ENCODE peak calls at places on chromosome 22, in four cellular contexts. O is lung microvascular endothelial cell; B is stimulated activated CD4-positive, alpha-beta T cell treated with anti-CD3 and anti-CD28 coated beads, TNF-alpha, amount 100 ng/mL, for 1 hour; R is sciatic nerve. A is an unnamed sample.

GRCh38 chr22:38656256-38657148 is at the start of the genes CBY1 and FAM227A:
- DNase-seq in O (peak), B (peak), R (peak), A (peak)

GRCh38 chr22:44163536-44163935 is 17.2 kb upstream of the PARVG start:
- DNase-seq in O (no peak), B (no peak), R (no peak), A (no peak)

GRCh38 chr22:40289991-40290459 is 56.3 kb upstream of the ADSL start:
- DNase-seq in O (peak), B (peak), R (no peak), A (peak)

GRCh38 chr22:19568337-19569311 is 44.4 kb upstream of the CLDN5 start:
- DNase-seq in O (peak), B (no peak), R (no peak), A (no peak)

GRCh38 chr22:45469573-45470383 is 32.9 kb upstream of the FBLN1 start:
- DNase-seq in O (no peak), B (no peak), R (peak), A (no peak)

GRCh38 chr22:49368221-49368975 is 459.3 kb downstream of the BRD1 start:
- DNase-seq in O (no peak), B (no peak), R (peak), A (no peak)

GRCh38 chr22:30397656-30398635 is 1.1 kb downstream of the SEC14L2 start:
- DNase-seq in O (no peak), B (no peak), R (no peak), A (no peak)

GRCh38 chr22:24128024-24128423 is 53.3 kb upstream of the SUSD2 start:
- DNase-seq in O (no peak), B (no peak), R (no peak), A (no peak)

GRCh38 chr22:38850399-38850798 is 6.6 kb upstream of the NPTXR start:
- DNase-seq in O (no peak), B (no peak), R (no peak), A (no peak)

GRCh38 chr22:43600265-43600664 is 188.5 kb downstream of the MPPED1 start:
- DNase-seq in O (no peak), B (no peak), R (no peak), A (no peak)

GRCh38 chr22:40156001-40156516 is 21.7 kb upstream of the TNRC6B start:
- DNase-seq in O (peak), B (no peak), R (no peak), A (peak)

GRCh38 chr22:30116362-30117117 is 36.3 kb downstream of the HORMAD2 start:
- DNase-seq in O (no peak), B (no peak), R (no peak), A (no peak)

GRCh38 chr22:30857103-30857502 is 111.5 kb downstream of the MORC2 start:
- DNase-seq in O (no peak), B (no peak), R (no peak), A (no peak)